ENCODE peak calls at places on chromosomes 16 and 17, in six cellular contexts. C is HFF-Myc; X is NCI-H2081 treated with DMSO at 0.1 percent for 48 hours; H is SHP77; D is activated naive CD4-positive, alpha-beta T cell; M is H54. O is an unnamed sample.
A peak's percentile ranks its signal among the peaks of the same experiment; 100 is the strongest.

GRCh38 chr17:1899403-1900000 is 69.7 kb downstream of the RPA1 start:
- DNase-seq in H (no peak), M (no peak), C (no peak), D (no peak), X (no peak), O (no peak)

GRCh38 chr17:9986754-9987382 is 81.8 kb upstream of the RCVRN start:
- DNase-seq in M (no peak), X (no peak), C (no peak), D (no peak), H (no peak), O (no peak)

GRCh38 chr17:78597923-78598545 is 20.8 kb upstream of the DNAH17 start:
- DNase-seq in X (no peak), C (no peak), H (no peak), M (no peak), D (no peak), O (no peak)

GRCh38 chr17:77436058-77436442 is 295.3 kb downstream of the SEC14L1 start:
- DNase-seq in C (no peak), X (no peak), H (no peak), D (no peak), M (no peak), O (no peak)

GRCh38 chr16:8623634-8624033 is 2.1 kb downstream of the METTL22 start:
- DNase-seq in M (peak; percentile 71), C (no peak), X (no peak), H (no peak), D (no peak), O (no peak)

GRCh38 chr16:74769791-74770190 is 4.8 kb downstream of the FA2H start:
- DNase-seq in H (no peak), M (no peak), D (no peak), X (no peak), C (no peak), O (no peak)

GRCh38 chr17:4329838-4330237 is 36.6 kb downstream of the UBE2G1 start:
- DNase-seq in X (no peak), H (no peak), D (no peak), M (peak; percentile 51), C (peak; percentile 78), O (no peak)

GRCh38 chr16:17258848-17259713 is 211.7 kb downstream of the XYLT1 start:
- DNase-seq in C (no peak), D (no peak), M (no peak), H (no peak), X (no peak), O (no peak)

GRCh38 chr16:83609178-83609577 is 198.6 kb upstream of the HSBP1 start:
- DNase-seq in X (no peak), M (no peak), C (no peak), D (no peak), H (no peak), O (no peak)

GRCh38 chr16:82175627-82176026 is 5.6 kb upstream of the MPHOSPH6 start:
- DNase-seq in H (no peak), X (no peak), M (no peak), C (no peak), D (no peak), O (no peak)

GRCh38 chr17:22717211-22717610 is 1024.9 kb downstream of the KCNJ18 start:
- DNase-seq in C (no peak), H (no peak), M (no peak), D (no peak), X (no peak), O (no peak)

O was measured in activated T-helper 2 cell treated with anti-CD3 and anti-CD28 coated beads, Interferon-gamma antibody, Interleukin-2, Interleukin-4, amounts not matched to agents 10 μg/mL and 5 μg/mL and 100 μg/mL, durations not matched to agents 14 hours and 24 hours and 36 hours.